ENCODE peak calls at places on chromosomes 3 and 15, in ten cellular contexts. T is AG10803; U is coronary artery; C is DMS 273 treated with DMSO at 0.1 percent for 48 hours; R is hippocampal formation; V is skeletal muscle cell; K is activated CD4-positive, alpha-beta T cell treated with anti-CD3 and anti-CD28 coated beads, Interleukin-2, amount 50 U/mL, for 4 hours; J is pons; Z is RWPE1; D is activated CD8-positive, alpha-beta T cell treated with anti-CD3 and anti-CD28 coated beads for 36 hours. S is an unnamed sample.

GRCh38 chr3:58864480-58864879 is 185.3 kb downstream of the CFAP20DC start:
- DNase-seq in C (no peak), T (no peak), Z (no peak), K (no peak), D (no peak), U (no peak), J (no peak), V (no peak), R (no peak), S (no peak)

GRCh38 chr3:35393916-35394315 is 245.4 kb upstream of the ARPP21 start:
- DNase-seq in C (peak; percentile 97), Z (no peak), T (no peak), D (no peak), U (no peak), K (no peak), R (no peak), V (peak; percentile 65), J (no peak), S (no peak)

GRCh38 chr15:65663521-65663920 is 41.8 kb downstream of the SLC24A1 start:
- DNase-seq in C (no peak), D (no peak), K (no peak), T (no peak), U (no peak), Z (no peak), V (no peak), R (no peak), J (no peak), S (no peak)

GRCh38 chr3:182092662-182093262 is 381.0 kb downstream of the SOX2 start:
- DNase-seq in R (peak; percentile 70), K (no peak), U (no peak), T (no peak), V (no peak), Z (no peak), C (peak; percentile 91), J (peak; percentile 93), D (no peak), S (no peak)

GRCh38 chr3:22937536-22937935 is 265.6 kb upstream of the UBE2E2 start:
- DNase-seq in V (no peak), D (no peak), J (no peak), T (no peak), Z (no peak), R (peak; percentile 37), U (no peak), C (no peak), K (no peak), S (no peak)

GRCh38 chr15:62453979-62454378 is 288.9 kb upstream of the C2CD4B start:
- DNase-seq in R (no peak), Z (peak; percentile 30), K (no peak), D (no peak), J (no peak), U (no peak), V (no peak), C (no peak), T (peak; percentile 58), S (no peak)

GRCh38 chr3:12142476-12142875 is 16.2 kb downstream of the TIMP4 start:
- DNase-seq in Z (no peak), K (no peak), C (no peak), T (no peak), V (no peak), R (no peak), J (no peak), U (no peak), D (no peak), S (no peak)

GRCh38 chr3:37702478-37703154 is 159.1 kb upstream of the CTDSPL start:
- DNase-seq in D (no peak), T (no peak), J (no peak), C (no peak), R (no peak), U (peak; percentile 28), K (no peak), V (no peak), Z (no peak), S (no peak)

GRCh38 chr15:60408438-60409105 is 10.8 kb upstream of the ANXA2 start:
- DNase-seq in T (peak; percentile 81), V (peak; percentile 50), K (no peak), U (no peak), J (peak; percentile 69), D (no peak), Z (peak; percentile 86), C (no peak), R (no peak), S (no peak)

GRCh38 chr3:135736740-135737139 is 228.8 kb upstream of the PPP2R3A start:
- DNase-seq in U (no peak), D (peak; percentile 22), J (no peak), T (peak; percentile 17), V (no peak), K (no peak), Z (no peak), C (no peak), R (no peak), S (no peak)

GRCh38 chr15:66586155-66586976 is 20.6 kb upstream of the LCTL start:
- DNase-seq in U (no peak), R (no peak), K (no peak), C (no peak), D (no peak), T (no peak), J (no peak), V (no peak), Z (no peak), S (no peak)

GRCh38 chr15:39586387-39587171 is 5.7 kb downstream of the THBS1 start:
- DNase-seq in J (no peak), V (peak; percentile 67), T (peak; percentile 92), R (no peak), D (no peak), K (no peak), Z (no peak), U (no peak), C (no peak), S (peak; percentile 75)

GRCh38 chr3:94234177-94234788 is 171.4 kb downstream of the NSUN3 start:
- DNase-seq in K (no peak), T (peak; percentile 54), U (no peak), V (no peak), R (peak; percentile 32), C (peak; percentile 13), J (peak; percentile 46), D (peak; percentile 15), Z (peak; percentile 15), S (no peak)

GRCh38 chr3:28347374-28348285 is 891 bp upstream of the ZCWPW2 start:
- DNase-seq in J (peak; percentile 22), T (peak; percentile 90), K (no peak), C (no peak), Z (peak; percentile 4), D (peak; percentile 8), R (no peak), V (peak; percentile 53), U (peak; percentile 57), S (peak; percentile 62)

GRCh38 chr3:126548556-126549466 is 9.9 kb downstream of the C3orf22 start:
- DNase-seq in D (no peak), V (no peak), Z (no peak), J (no peak), U (peak; percentile 66), R (no peak), T (no peak), K (no peak), C (no peak), S (no peak)

GRCh38 chr3:95731753-95732152 is 1082.6 kb upstream of the EPHA6 start:
- DNase-seq in V (no peak), J (no peak), C (no peak), Z (no peak), R (no peak), T (no peak), U (no peak), D (no peak), K (no peak), S (no peak)

GRCh38 chr3:42667523-42668402 is 14.3 kb downstream of the ZBTB47 start:
- DNase-seq in T (peak; percentile 27), R (peak; percentile 11), U (no peak), V (no peak), K (no peak), D (no peak), Z (no peak), J (no peak), C (peak; percentile 67), S (no peak)

GRCh38 chr3:20974389-20974788 is 776.6 kb downstream of the ZNF385D start:
- DNase-seq in T (peak; percentile 17), Z (no peak), D (no peak), J (no peak), R (no peak), V (no peak), U (no peak), K (no peak), C (peak; percentile 32), S (no peak)

GRCh38 chr15:26771917-26772587 is 814 bp downstream of the GABRB3 start:
- DNase-seq in D (no peak), J (no peak), C (no peak), R (no peak), T (no peak), V (no peak), K (no peak), U (no peak), Z (no peak), S (no peak)

GRCh38 chr15:65532738-65533051 is 2.4 kb downstream of the HACD3 start:
- DNase-seq in V (no peak), D (no peak), K (no peak), J (no peak), T (peak; percentile 40), C (no peak), R (no peak), Z (peak; percentile 57), U (no peak), S (no peak)

GRCh38 chr3:47007482-47008257 is 28.2 kb downstream of the NBEAL2 start:
- DNase-seq in K (no peak), V (no peak), R (no peak), U (peak; percentile 72), T (no peak), Z (no peak), C (no peak), J (no peak), D (no peak), S (no peak)

GRCh38 chr3:143970773-143971366 is 753 bp upstream of the DIPK2A start:
- DNase-seq in D (peak; percentile 62), T (no peak), U (peak; percentile 83), C (no peak), R (no peak), V (no peak), Z (peak; percentile 21), J (peak; percentile 47), K (peak; percentile 41), S (no peak)

GRCh38 chr3:24929521-24929920 is 434.9 kb upstream of the THRB start:
- DNase-seq in V (no peak), K (no peak), T (no peak), U (no peak), R (no peak), Z (no peak), C (no peak), J (no peak), D (no peak), S (no peak)

GRCh38 chr15:60799885-60800728 is 321.2 kb upstream of the ICE2 start:
- DNase-seq in J (no peak), Z (no peak), U (no peak), C (no peak), V (no peak), D (peak; percentile 69), K (no peak), T (peak; percentile 62), R (no peak), S (peak; percentile 22)

GRCh38 chr15:25251700-25252390 is 187.0 kb downstream of the UBE3A start:
- DNase-seq in D (no peak), K (no peak), V (no peak), Z (no peak), T (no peak), R (no peak), U (no peak), J (no peak), C (no peak), S (no peak)

GRCh38 chr3:8460050-8460708 is 41.4 kb upstream of the LMCD1 start:
- DNase-seq in K (no peak), V (no peak), R (no peak), D (no peak), T (no peak), U (no peak), J (no peak), C (no peak), Z (no peak), S (no peak)

GRCh38 chr3:53493997-53494791 is at the start of gene CACNA1D:
- DNase-seq in C (no peak), U (no peak), J (no peak), Z (peak; percentile 21), D (peak; percentile 14), V (no peak), R (peak; percentile 10), T (no peak), K (no peak), S (no peak)

GRCh38 chr15:33021806-33022389 is 172.6 kb downstream of the FMN1 start:
- DNase-seq in Z (peak; percentile 72), V (peak; percentile 23), C (no peak), D (no peak), U (no peak), K (no peak), R (peak; percentile 52), J (peak; percentile 86), T (peak; percentile 58), S (no peak)